ENCODE peak calls at places on chromosome 9, in four cellular contexts. J is stomach, F is sigmoid colon, D is suprapubic skin. N is an unnamed sample.

GRCh38 chr9:1871486-1872181 is 143.5 kb upstream of the SMARCA2 start:
- DNase-seq in J (no peak), F (no peak), D (no peak), N (no peak)

GRCh38 chr9:93467062-93467416 is 13.7 kb upstream of the FAM120AOS start:
- DNase-seq in J (no peak), F (no peak), D (no peak), N (no peak)

GRCh38 chr9:136729144-136729543 is 13.6 kb downstream of the LCN10 start:
- DNase-seq in J (no peak), F (no peak), D (no peak), N (no peak)

GRCh38 chr9:23123048-23123632 is 676.5 kb downstream of the DMRTA1 start:
- DNase-seq in J (no peak), F (no peak), D (no peak), N (no peak)

GRCh38 chr9:68574150-68574549 is 33.5 kb upstream of the TMEM252 start:
- DNase-seq in J (no peak), F (no peak), D (no peak), N (no peak)

GRCh38 chr9:80285325-80285724 is 713.6 kb downstream of the TLE4 start:
- DNase-seq in J (no peak), F (no peak), D (no peak), N (no peak)

GRCh38 chr9:74078647-74079046 is 418.5 kb upstream of the RORB start:
- DNase-seq in J (no peak), F (no peak), D (no peak), N (no peak)

GRCh38 chr9:76297721-76298239 is 96.4 kb downstream of the RFK start:
- DNase-seq in J (no peak), F (peak), D (peak), N (no peak)

GRCh38 chr9:130995399-130995941 is 13.5 kb upstream of the LAMC3 start:
- DNase-seq in J (no peak), F (no peak), D (no peak), N (peak)

GRCh38 chr9:136622538-136622948 is 40.2 kb upstream of the EGFL7 start:
- DNase-seq in J (no peak), F (no peak), D (no peak), N (no peak)

GRCh38 chr9:121984726-121985402 is 108.2 kb downstream of the TTLL11 start:
- DNase-seq in J (no peak), F (no peak), D (no peak), N (no peak)

GRCh38 chr9:127173063-127173462 is 50.6 kb upstream of the ANGPTL2 start:
- DNase-seq in J (peak), F (peak), D (peak), N (no peak)

GRCh38 chr9:38003946-38004808 is 64.8 kb downstream of the SHB start:
- DNase-seq in J (no peak), F (no peak), D (no peak), N (no peak)

GRCh38 chr9:75299324-75299723 is 211.0 kb downstream of the OSTF1 start:
- DNase-seq in J (no peak), F (no peak), D (no peak), N (no peak)

GRCh38 chr9:131585375-131585774 is 40.1 kb downstream of the PRRT1B start:
- DNase-seq in J (no peak), F (no peak), D (no peak), N (no peak)

GRCh38 chr9:133058550-133059320 is 3.0 kb upstream of the CEL start:
- DNase-seq in J (no peak), F (no peak), D (no peak), N (no peak)

GRCh38 chr9:129131300-129132145 is 20.3 kb downstream of the PTPA start:
- DNase-seq in J (peak), F (peak), D (peak), N (peak)

GRCh38 chr9:91101598-91102168 is 260.0 kb downstream of the AUH start:
- DNase-seq in J (peak), F (no peak), D (no peak), N (no peak)

GRCh38 chr9:137297060-137297664 is 4.9 kb downstream of the NRARP start:
- DNase-seq in J (no peak), F (no peak), D (no peak), N (no peak)

GRCh38 chr9:15135167-15135792 is 171.7 kb downstream of the TTC39B start:
- DNase-seq in J (peak), F (peak), D (no peak), N (peak)

GRCh38 chr9:129822825-129823162 is 1.1 kb downstream of the TOR1A start:
- DNase-seq in J (no peak), F (no peak), D (no peak), N (no peak)

GRCh38 chr9:109918359-109919163 is 138.6 kb downstream of the PALM2AKAP2 start:
- DNase-seq in J (no peak), F (no peak), D (no peak), N (no peak)

GRCh38 chr9:224540-225520 is 10.2 kb downstream of the DOCK8 start:
- DNase-seq in J (no peak), F (no peak), D (no peak), N (peak)

GRCh38 chr9:78213696-78214095 is 22.2 kb upstream of the CEP78 start:
- DNase-seq in J (no peak), F (no peak), D (no peak), N (peak)

GRCh38 chr9:12973702-12974101 is 198.9 kb downstream of the LURAP1L start:
- DNase-seq in J (no peak), F (no peak), D (no peak), N (no peak)

GRCh38 chr9:69601698-69602097 is 70.5 kb downstream of the APBA1 start:
- DNase-seq in J (no peak), F (no peak), D (no peak), N (no peak)

GRCh38 chr9:101449071-101449721 is 13.6 kb upstream of the ALDOB start:
- DNase-seq in J (peak), F (peak), D (peak), N (peak)

DNA sequence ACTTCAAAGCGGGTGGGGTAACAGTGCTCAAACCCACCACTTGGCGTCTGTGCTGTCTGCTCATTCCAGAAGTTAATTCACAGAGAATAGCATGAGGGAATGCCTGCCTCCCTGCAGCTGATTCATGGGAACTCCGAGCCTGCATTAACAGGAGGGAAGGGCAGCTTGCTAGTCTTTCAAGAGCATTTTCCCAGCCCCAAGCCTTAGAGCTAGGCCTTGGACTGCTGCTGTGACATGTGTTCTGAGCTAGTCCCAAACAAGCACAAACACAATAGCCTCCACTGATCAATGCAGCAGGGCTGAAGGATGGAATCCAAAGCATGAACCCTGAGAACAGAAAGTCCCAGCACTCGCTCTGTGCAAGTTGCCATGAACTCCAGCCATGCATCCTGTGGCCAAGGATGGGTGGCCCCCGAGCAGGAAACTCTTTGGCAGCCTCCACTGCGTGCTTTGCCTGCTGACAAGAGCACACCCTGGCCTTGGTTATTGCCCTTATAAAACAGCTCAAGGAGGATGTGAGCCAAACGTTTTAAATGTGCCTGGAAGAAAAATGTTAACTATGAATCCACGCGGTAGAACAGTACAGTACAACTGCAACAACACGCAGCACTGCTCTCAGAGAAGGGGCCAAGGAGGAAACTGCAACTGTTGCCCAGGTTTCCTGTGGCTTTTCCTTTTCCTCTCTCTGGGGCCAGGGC is 653.1 kb upstream of the KLF4 start:
- DNase-seq in J (peak), F (peak), D (peak), N (no peak)
- TF ChIP-seq EP300 in J (peak), F (peak), D (peak), N (no peak)

DNA sequence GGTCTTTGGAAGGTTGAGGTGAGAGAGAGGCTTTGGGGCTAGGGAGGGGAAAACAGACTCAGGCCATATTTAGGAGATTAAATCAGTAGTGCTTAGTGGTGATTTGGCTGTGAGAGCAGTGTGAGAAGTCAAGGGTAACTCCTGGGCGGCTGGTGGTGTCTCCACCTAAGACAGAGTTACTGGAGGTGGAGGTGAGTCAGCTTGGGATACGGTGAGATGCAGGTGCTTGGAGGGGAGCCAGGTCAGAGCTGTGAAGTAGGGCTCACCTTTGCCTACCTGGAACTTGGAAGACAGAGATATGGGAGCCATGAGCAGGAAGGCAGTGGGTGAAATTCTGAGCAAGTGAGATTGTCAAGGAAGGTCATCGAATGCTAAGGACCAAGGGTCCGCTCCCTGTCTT is 24.5 kb downstream of the RGS3 start:
- DNase-seq in J (peak), F (no peak), D (peak), N (no peak)
- H3K27ac ChIP-seq in J (peak), F (peak), D (peak), N (no peak)

DNA sequence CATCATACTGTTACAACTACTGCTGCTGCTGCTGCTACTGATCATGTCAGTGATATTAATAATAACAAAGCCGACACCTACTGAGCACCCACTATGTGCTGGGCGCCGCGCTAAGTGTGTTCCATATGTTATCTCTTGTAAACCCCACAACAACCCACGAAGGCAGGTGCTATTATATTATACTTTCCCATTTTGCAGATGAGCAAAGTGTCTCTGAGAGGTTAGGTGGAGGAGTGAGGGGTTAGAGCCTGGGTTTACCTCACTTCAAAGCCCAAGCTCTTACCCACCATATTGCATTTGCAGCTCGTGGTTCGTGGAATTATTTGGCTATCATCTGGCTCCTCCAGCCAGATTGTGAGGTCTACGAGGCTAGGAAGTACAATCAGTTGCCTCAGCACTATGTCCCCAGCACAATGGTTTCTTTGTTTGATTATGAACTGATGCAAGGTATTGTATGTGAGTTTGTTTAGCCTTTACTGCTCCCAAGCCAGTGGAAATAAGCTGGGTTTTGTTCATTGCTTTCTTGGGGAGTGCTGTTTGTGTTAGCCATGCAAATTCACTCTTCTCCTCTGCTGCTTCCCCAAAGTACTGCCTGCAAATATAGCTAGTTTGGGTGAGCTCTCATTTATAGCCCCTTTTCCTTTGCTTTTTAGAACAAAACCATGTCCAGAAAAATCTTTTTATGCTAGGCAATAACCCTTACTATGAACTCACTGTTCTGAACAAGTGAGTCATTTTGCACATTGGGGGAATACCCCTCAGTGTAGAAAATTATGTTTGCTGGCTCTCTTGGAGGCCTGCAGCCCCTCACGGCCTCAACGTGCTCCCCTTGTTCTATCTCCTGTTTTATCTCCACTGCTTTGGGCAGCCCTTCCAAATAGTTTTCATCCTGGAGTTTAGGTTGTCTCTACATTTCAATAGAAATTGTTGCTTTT is 47.9 kb downstream of the ALG2 start:
- DNase-seq in J (no peak), F (no peak), D (no peak), N (no peak)
- TF ChIP-seq EP300 in J (no peak), F (no peak), D (no peak), N (no peak)

GRCh38 chr9:113349044-113349433 is 302 bp upstream of the BSPRY start:
- DNase-seq in J (no peak), F (no peak), D (no peak), N (no peak)

GRCh38 chr9:113345165-113345564 is 4.2 kb upstream of the BSPRY start:
- DNase-seq in J (no peak), F (no peak), D (no peak), N (no peak)

GRCh38 chr9:113345693-113346092 is 3.6 kb upstream of the BSPRY start:
- DNase-seq in J (no peak), F (no peak), D (no peak), N (no peak)

GRCh38 chr9:113347479-113347878 is 1.9 kb upstream of the BSPRY start:
- DNase-seq in J (no peak), F (no peak), D (no peak), N (no peak)

DNA sequence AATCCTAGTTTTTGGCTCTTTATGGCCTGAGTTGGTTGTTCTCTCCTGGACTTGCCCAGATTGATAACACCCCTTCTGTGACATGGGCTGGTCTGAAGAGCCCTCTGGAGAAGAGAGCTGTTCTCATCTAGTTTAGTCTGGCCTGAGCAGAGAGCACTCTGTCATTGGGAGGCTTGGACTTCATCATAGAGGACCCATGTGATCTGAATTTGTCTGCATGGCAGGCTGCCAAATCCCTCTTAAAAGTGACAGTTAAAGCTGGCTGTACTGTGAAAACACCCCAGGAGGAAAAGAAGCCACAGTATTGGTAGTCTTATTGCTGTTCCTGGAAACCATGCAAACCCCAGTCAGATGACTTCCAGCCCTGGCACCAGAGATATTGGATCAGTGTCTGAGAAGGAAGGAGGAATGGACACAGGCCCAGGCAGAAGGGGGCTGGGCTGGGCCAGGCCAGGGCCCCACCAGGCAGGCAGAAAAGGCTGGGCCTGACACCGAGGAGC is 3.7 kb upstream of the WDR31 start:
- DNase-seq in J (peak), F (peak), D (peak), N (no peak)
- H3K27ac ChIP-seq in J (peak), F (peak), D (peak), N (no peak)

GRCh38 chr9:108245331-108245730 is 610.5 kb downstream of the ACTL7B start:
- DNase-seq in J (no peak), F (no peak), D (no peak), N (no peak)
- TF ChIP-seq EP300 in J (no peak), F (no peak), D (no peak), N (no peak)

DNA sequence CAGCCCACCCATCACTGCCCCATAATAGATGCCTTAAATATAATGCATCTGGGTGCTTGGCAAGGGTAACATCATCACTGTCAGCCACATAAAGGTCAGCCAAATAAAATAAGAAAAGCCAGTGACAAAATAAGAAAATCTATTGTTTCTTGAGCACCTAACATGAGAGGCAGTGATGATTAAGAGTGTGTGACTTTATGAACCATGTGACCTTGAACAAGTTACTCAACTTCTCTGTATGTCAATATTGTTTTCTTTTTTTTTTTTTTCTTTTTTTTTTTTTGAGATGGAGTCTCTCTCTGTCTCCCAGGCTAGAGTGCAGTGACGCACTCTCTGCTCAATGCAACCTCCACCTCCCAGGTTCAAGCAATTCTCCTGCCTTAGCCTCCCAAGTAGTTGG is 98.7 kb downstream of the CDK5RAP2 start:
- DNase-seq in J (no peak), F (no peak), D (no peak), N (no peak)
- H3K27ac ChIP-seq in J (peak), F (no peak), D (peak), N (no peak)